ENCODE peak calls at places on chromosomes 2 and 18, in six cellular contexts. One of them, this sample, is unnamed.

GRCh38 chr2:29480423-29480822 is 365.2 kb downstream of the CLIP4 start:
- DNase-seq in K562: peak
- DNase-seq in NT2/D1: no peak
- DNase-seq in GM12878: no peak
- DNase-seq in H1: no peak
- DNase-seq in HCT116: no peak
- DNase-seq in this sample: no peak

GRCh38 chr18:23712445-23712844 is 23.2 kb downstream of the LAMA3 start:
- DNase-seq in NT2/D1: no peak
- DNase-seq in HCT116: no peak
- DNase-seq in K562: no peak
- DNase-seq in GM12878: no peak
- DNase-seq in H1: no peak
- DNase-seq in this sample: no peak

GRCh38 chr2:205680067-205680466 is 2.2 kb upstream of the NRP2 start:
- DNase-seq in HCT116: peak
- DNase-seq in H1: peak
- DNase-seq in NT2/D1: peak
- DNase-seq in K562: peak
- DNase-seq in GM12878: no peak
- DNase-seq in this sample: peak

GRCh38 chr2:133448195-133448594 is 120.1 kb downstream of the NCKAP5 start:
- DNase-seq in HCT116: no peak
- DNase-seq in GM12878: no peak
- DNase-seq in H1: no peak
- DNase-seq in K562: no peak
- DNase-seq in NT2/D1: no peak
- DNase-seq in this sample: no peak

GRCh38 chr2:164593541-164593940 is 27.7 kb downstream of the GRB14 start:
- DNase-seq in NT2/D1: no peak
- DNase-seq in GM12878: no peak
- DNase-seq in HCT116: no peak
- DNase-seq in K562: no peak
- DNase-seq in H1: no peak
- DNase-seq in this sample: no peak

GRCh38 chr18:47558110-47558750 is 306.8 kb upstream of the SKOR2 start:
- DNase-seq in K562: no peak
- DNase-seq in H1: no peak
- DNase-seq in NT2/D1: no peak
- DNase-seq in HCT116: no peak
- DNase-seq in GM12878: peak
- DNase-seq in this sample: no peak

GRCh38 chr2:51919395-51919794 is 887.5 kb upstream of the NRXN1 start:
- DNase-seq in NT2/D1: no peak
- DNase-seq in H1: no peak
- DNase-seq in HCT116: no peak
- DNase-seq in K562: no peak
- DNase-seq in GM12878: no peak
- DNase-seq in this sample: no peak

GRCh38 chr18:61847164-61847791 is 45.5 kb downstream of the RNF152 start:
- DNase-seq in NT2/D1: no peak
- DNase-seq in K562: no peak
- DNase-seq in HCT116: no peak
- DNase-seq in GM12878: peak
- DNase-seq in H1: no peak
- DNase-seq in this sample: no peak

GRCh38 chr18:55251186-55251995 is 292.1 kb upstream of the CCDC68 start:
- DNase-seq in NT2/D1: no peak
- DNase-seq in GM12878: no peak
- DNase-seq in HCT116: no peak
- DNase-seq in H1: no peak
- DNase-seq in K562: no peak
- DNase-seq in this sample: no peak

GRCh38 chr2:102418421-102418961 is 4.5 kb upstream of the IL18RAP start:
- DNase-seq in H1: no peak
- DNase-seq in NT2/D1: no peak
- DNase-seq in HCT116: no peak
- DNase-seq in GM12878: no peak
- DNase-seq in K562: no peak
- DNase-seq in this sample: no peak

GRCh38 chr2:69311017-69311416 is 76.0 kb downstream of the GFPT1 start:
- DNase-seq in K562: no peak
- DNase-seq in NT2/D1: no peak
- DNase-seq in GM12878: no peak
- DNase-seq in HCT116: no peak
- DNase-seq in H1: no peak
- DNase-seq in this sample: no peak

GRCh38 chr18:62590799-62591640 is 68.2 kb downstream of the ZCCHC2 start:
- DNase-seq in GM12878: no peak
- DNase-seq in K562: no peak
- DNase-seq in H1: no peak
- DNase-seq in NT2/D1: no peak
- DNase-seq in HCT116: no peak
- DNase-seq in this sample: no peak

GRCh38 chr18:63963610-63964256 is 6.1 kb upstream of the SERPINB8 start:
- DNase-seq in H1: no peak
- DNase-seq in HCT116: peak
- DNase-seq in NT2/D1: no peak
- DNase-seq in GM12878: no peak
- DNase-seq in K562: no peak
- DNase-seq in this sample: peak

GRCh38 chr2:21148718-21149117 is 24.9 kb downstream of the TDRD15 start:
- DNase-seq in HCT116: no peak
- DNase-seq in NT2/D1: no peak
- DNase-seq in H1: no peak
- DNase-seq in K562: no peak
- DNase-seq in GM12878: no peak
- DNase-seq in this sample: no peak

GRCh38 chr2:110678457-110679336 is 834 bp upstream of the BUB1 start:
- DNase-seq in HCT116: no peak
- DNase-seq in GM12878: no peak
- DNase-seq in K562: peak
- DNase-seq in H1: no peak
- DNase-seq in NT2/D1: no peak
- DNase-seq in this sample: no peak

GRCh38 chr2:217261452-217261851 is 401.6 kb upstream of the TNP1 start:
- DNase-seq in NT2/D1: no peak
- DNase-seq in HCT116: no peak
- DNase-seq in K562: no peak
- DNase-seq in GM12878: no peak
- DNase-seq in H1: no peak
- DNase-seq in this sample: no peak

GRCh38 chr2:159712929-159713575 is 746 bp downstream of the MARCHF7 start:
- DNase-seq in GM12878: no peak
- DNase-seq in HCT116: no peak
- DNase-seq in NT2/D1: no peak
- DNase-seq in K562: no peak
- DNase-seq in H1: no peak
- DNase-seq in this sample: peak

GRCh38 chr2:65313954-65314256 is 86.3 kb downstream of the ACTR2 start:
- DNase-seq in HCT116: no peak
- DNase-seq in NT2/D1: no peak
- DNase-seq in H1: no peak
- DNase-seq in K562: no peak
- DNase-seq in GM12878: no peak
- DNase-seq in this sample: no peak

GRCh38 chr2:30155889-30156658 is 9.3 kb downstream of the YPEL5 start:
- DNase-seq in H1: no peak
- DNase-seq in GM12878: no peak
- DNase-seq in K562: no peak
- DNase-seq in NT2/D1: no peak
- DNase-seq in HCT116: no peak
- DNase-seq in this sample: peak

GRCh38 chr2:177020524-177021119 is 192.0 kb upstream of the HNRNPA3 start:
- DNase-seq in HCT116: no peak
- DNase-seq in NT2/D1: no peak
- DNase-seq in H1: no peak
- DNase-seq in GM12878: no peak
- DNase-seq in K562: no peak
- DNase-seq in this sample: no peak

GRCh38 chr2:177026956-177027355 is 185.6 kb upstream of the HNRNPA3 start:
- DNase-seq in HCT116: no peak
- DNase-seq in H1: no peak
- DNase-seq in NT2/D1: no peak
- DNase-seq in GM12878: no peak
- DNase-seq in K562: no peak
- DNase-seq in this sample: no peak

GRCh38 chr2:177026253-177026652 is 186.3 kb upstream of the HNRNPA3 start:
- DNase-seq in K562: no peak
- DNase-seq in H1: no peak
- DNase-seq in GM12878: no peak
- DNase-seq in HCT116: no peak
- DNase-seq in NT2/D1: no peak
- DNase-seq in this sample: no peak

GRCh38 chr2:177024760-177025159 is 187.8 kb upstream of the HNRNPA3 start:
- DNase-seq in K562: no peak
- DNase-seq in NT2/D1: no peak
- DNase-seq in GM12878: no peak
- DNase-seq in HCT116: no peak
- DNase-seq in H1: no peak
- DNase-seq in this sample: no peak

DNA sequence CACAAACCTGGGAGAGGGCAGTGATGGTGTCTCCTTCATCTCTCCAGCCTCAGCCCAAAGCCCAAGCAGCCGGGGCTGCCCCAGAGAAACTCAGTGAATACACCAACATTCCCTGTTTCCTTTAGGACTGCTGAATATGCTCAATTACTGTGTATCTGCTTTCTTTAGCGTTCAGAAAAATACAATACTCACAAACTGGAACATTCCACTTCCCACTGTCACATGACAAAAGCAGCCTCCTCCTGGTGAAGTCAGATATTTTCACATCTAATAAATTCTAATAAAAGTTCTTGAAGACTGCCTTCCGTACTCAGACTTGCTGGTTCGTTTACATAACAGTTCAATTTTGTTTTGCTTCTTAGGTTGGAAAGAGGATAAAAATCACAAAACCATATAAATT is 190.9 kb upstream of the HNRNPA3 start:
- DNase-seq in H1: no peak
- DNase-seq in GM12878: no peak
- DNase-seq in NT2/D1: no peak
- DNase-seq in K562: no peak
- DNase-seq in HCT116: no peak
- DNase-seq in this sample: no peak
- TF ChIP-seq ZNF274 in H1: no peak
- TF ChIP-seq ZNF274 in GM12878: no peak
- TF ChIP-seq ZNF274 in NT2/D1: no peak
- TF ChIP-seq ZNF274 in K562: no peak
- TF ChIP-seq ZNF274 in HCT116: no peak
- TF ChIP-seq ZNF274 in this sample: no peak

DNA sequence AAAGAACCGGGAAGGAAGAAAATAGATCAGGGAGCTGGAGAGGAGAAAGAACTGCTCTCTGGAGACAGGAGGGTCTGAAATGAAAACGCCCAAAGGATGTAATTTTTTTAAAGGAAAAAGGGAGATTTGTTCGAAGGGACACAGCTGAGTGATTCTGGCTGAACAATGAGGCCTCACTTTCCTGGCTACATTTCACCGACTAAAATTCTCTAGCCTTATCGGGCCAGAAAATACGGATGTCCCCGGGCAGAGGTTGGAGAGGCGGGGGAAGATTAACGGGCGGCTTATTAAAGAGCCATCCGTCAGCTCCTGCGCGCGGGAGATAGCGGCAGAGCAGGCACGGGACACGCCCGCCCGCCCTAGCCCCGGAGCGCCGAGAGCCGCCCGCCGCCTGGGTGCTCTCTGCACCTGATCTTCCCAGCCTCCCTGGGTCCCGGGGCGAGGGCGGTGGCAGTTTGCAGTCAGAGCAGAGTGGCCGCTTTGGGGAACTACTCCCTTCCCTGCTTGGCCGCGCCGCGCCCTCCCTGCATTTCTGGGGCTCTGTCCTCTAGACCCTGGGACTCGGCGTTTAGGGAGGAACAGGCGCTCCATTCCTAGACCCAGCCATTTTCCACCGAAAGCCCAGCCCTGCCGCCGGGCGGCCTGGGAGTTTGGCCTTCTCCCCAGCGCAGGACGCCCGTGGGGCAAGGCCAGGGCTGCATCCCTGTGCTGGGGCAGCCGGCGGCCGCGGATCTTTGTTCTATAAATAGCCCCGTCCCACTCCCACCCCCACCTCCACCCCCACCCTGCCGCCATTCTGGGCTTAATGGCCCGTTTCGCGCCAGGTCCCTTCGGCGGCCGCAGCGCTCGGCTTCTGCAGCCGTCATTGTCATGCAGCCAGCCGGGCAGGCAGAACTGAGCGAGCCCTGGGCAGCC is 6.5 kb downstream of the GAD1 start:
- DNase-seq in NT2/D1: no peak
- DNase-seq in H1: no peak
- DNase-seq in GM12878: no peak
- DNase-seq in HCT116: no peak
- DNase-seq in K562: peak
- DNase-seq in this sample: no peak
- TF ChIP-seq ZNF274 in NT2/D1: no peak
- TF ChIP-seq ZNF274 in H1: no peak
- TF ChIP-seq ZNF274 in GM12878: no peak
- TF ChIP-seq ZNF274 in HCT116: no peak
- TF ChIP-seq ZNF274 in K562: no peak
- TF ChIP-seq ZNF274 in this sample: no peak

GRCh38 chr2:172308253-172308935 is 119.0 kb upstream of the ITGA6 start:
- DNase-seq in K562: no peak
- DNase-seq in GM12878: no peak
- DNase-seq in HCT116: no peak
- DNase-seq in H1: no peak
- DNase-seq in NT2/D1: no peak
- DNase-seq in this sample: no peak

GRCh38 chr2:172305066-172305465 is 122.3 kb upstream of the ITGA6 start:
- DNase-seq in K562: no peak
- DNase-seq in HCT116: no peak
- DNase-seq in NT2/D1: no peak
- DNase-seq in H1: no peak
- DNase-seq in GM12878: no peak
- DNase-seq in this sample: no peak

GRCh38 chr2:172311921-172312345 is 115.5 kb upstream of the ITGA6 start:
- DNase-seq in NT2/D1: no peak
- DNase-seq in GM12878: no peak
- DNase-seq in H1: no peak
- DNase-seq in K562: no peak
- DNase-seq in HCT116: no peak
- DNase-seq in this sample: no peak

GRCh38 chr2:172307800-172308199 is 119.6 kb upstream of the ITGA6 start:
- DNase-seq in HCT116: no peak
- DNase-seq in NT2/D1: no peak
- DNase-seq in K562: no peak
- DNase-seq in H1: no peak
- DNase-seq in GM12878: no peak
- DNase-seq in this sample: no peak
- TF ChIP-seq ZNF274 in HCT116: no peak
- TF ChIP-seq ZNF274 in NT2/D1: no peak
- TF ChIP-seq ZNF274 in K562: no peak
- TF ChIP-seq ZNF274 in H1: no peak
- TF ChIP-seq ZNF274 in GM12878: no peak
- TF ChIP-seq ZNF274 in this sample: no peak

DNA sequence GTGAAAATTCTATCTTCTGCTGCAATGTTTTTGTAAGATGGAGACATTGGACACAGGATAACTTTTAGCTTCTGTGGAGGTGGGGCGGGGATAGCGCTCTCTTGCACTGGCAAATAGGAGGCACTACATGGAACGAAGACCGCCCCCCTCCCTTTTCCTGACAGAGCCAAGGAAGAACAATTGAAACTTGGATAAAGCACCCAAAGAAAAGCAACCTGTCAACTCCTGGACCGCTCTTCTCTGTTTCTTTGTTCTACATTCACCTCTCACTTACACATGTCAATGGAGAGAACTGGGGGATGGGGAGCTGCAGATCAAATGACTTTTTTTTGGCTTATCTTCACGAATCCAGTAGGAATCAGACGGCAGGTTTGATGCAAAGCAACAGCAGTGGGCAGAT is 126.3 kb upstream of the CHAC2 start:
- DNase-seq in GM12878: no peak
- DNase-seq in HCT116: no peak
- DNase-seq in NT2/D1: peak
- DNase-seq in K562: no peak
- DNase-seq in H1: peak
- DNase-seq in this sample: no peak
- TF ChIP-seq ZNF274 in GM12878: no peak
- TF ChIP-seq ZNF274 in HCT116: no peak
- TF ChIP-seq ZNF274 in NT2/D1: no peak
- TF ChIP-seq ZNF274 in K562: no peak
- TF ChIP-seq ZNF274 in H1: no peak
- TF ChIP-seq ZNF274 in this sample: no peak